ENCODE peak calls at places on chromosomes 12 and 14, in four cellular contexts. L is B cell, D is OCI-LY7, G is fibroblast of pulmonary artery. X is an unnamed sample.

GRCh38 chr12:113271853-113272561 is 50.7 kb downstream of the TPCN1 start:
- DNase-seq in G (peak), L (no peak), D (no peak), X (peak)

GRCh38 chr14:20350860-20351259 is 7.4 kb downstream of the PARP2 start:
- DNase-seq in G (peak), L (no peak), D (no peak), X (no peak)

GRCh38 chr14:33938131-33938949 is 12.5 kb downstream of the EGLN3 start:
- DNase-seq in G (peak), L (no peak), D (no peak), X (peak)

GRCh38 chr12:124856132-124856841 is 7.4 kb downstream of the SCARB1 start:
- DNase-seq in G (no peak), D (peak), L (peak), X (no peak)

GRCh38 chr14:87888136-87888999 is 104.6 kb downstream of the GALC start:
- DNase-seq in L (no peak), G (peak), D (peak), X (peak)

GRCh38 chr12:69468237-69469026 is 1.8 kb upstream of the FRS2 start:
- DNase-seq in L (no peak), D (peak), G (no peak), X (no peak)

GRCh38 chr14:68174446-68174845 is 354.9 kb downstream of the RAD51B start:
- DNase-seq in L (no peak), D (no peak), G (no peak), X (no peak)

GRCh38 chr12:68976304-68976915 is 43.4 kb upstream of the CPM start:
- DNase-seq in D (no peak), L (no peak), G (no peak), X (no peak)

GRCh38 chr12:53044052-53044581 is 5.7 kb upstream of the TNS2 start:
- DNase-seq in L (no peak), G (no peak), D (no peak), X (no peak)

GRCh38 chr12:15662303-15662980 is 126.7 kb downstream of the EPS8 start:
- DNase-seq in D (no peak), G (peak), L (no peak), X (peak)

GRCh38 chr14:36339817-36340216 is 19.4 kb upstream of the MBIP start:
- DNase-seq in D (no peak), G (no peak), L (no peak), X (no peak)

GRCh38 chr14:51462706-51463105 is 189.0 kb upstream of the FRMD6 start:
- DNase-seq in G (no peak), L (no peak), D (no peak), X (no peak)

GRCh38 chr12:95215925-95216324 is 1.3 kb downstream of the FGD6 start:
- DNase-seq in D (peak), G (peak), L (no peak), X (peak)

GRCh38 chr14:92676448-92677086 is 71.9 kb downstream of the LGMN start:
- DNase-seq in D (no peak), L (no peak), G (no peak), X (no peak)

GRCh38 chr12:124752437-124753229 is 111.0 kb downstream of the SCARB1 start:
- DNase-seq in L (no peak), D (no peak), G (peak), X (peak)

GRCh38 chr14:59398841-59399240 is 66.3 kb downstream of the GPR135 start:
- DNase-seq in L (no peak), D (no peak), G (peak), X (no peak)

GRCh38 chr14:85233756-85234545 is 296.0 kb upstream of the FLRT2 start:
- DNase-seq in L (no peak), D (no peak), G (peak), X (peak)

GRCh38 chr14:91693342-91693741 is 38.5 kb downstream of the CATSPERB start:
- DNase-seq in G (peak), L (no peak), D (no peak), X (peak)

GRCh38 chr14:68815288-68816182 is 22.7 kb upstream of the ZFP36L1 start:
- DNase-seq in G (no peak), D (peak), L (no peak), X (no peak)

GRCh38 chr12:32708926-32709325 is 29.8 kb downstream of the DNM1L start:
- DNase-seq in D (no peak), L (no peak), G (no peak), X (no peak)

GRCh38 chr12:30046376-30046775 is 262.6 kb upstream of the TMTC1 start:
- DNase-seq in G (no peak), L (no peak), D (no peak), X (no peak)

GRCh38 chr12:65121956-65122469 is 908 bp upstream of the WIF1 start:
- DNase-seq in G (no peak), L (no peak), D (no peak), X (no peak)

GRCh38 chr12:72330291-72330690 is 58.1 kb downstream of the TRHDE start:
- DNase-seq in G (no peak), D (no peak), L (no peak), X (no peak)

GRCh38 chr12:12048714-12049113 is 22.0 kb upstream of the BCL2L14 start:
- DNase-seq in D (no peak), G (no peak), L (no peak), X (no peak)

GRCh38 chr12:90695415-90695814 is 259.6 kb downstream of the CCER1 start:
- DNase-seq in D (no peak), L (no peak), G (peak), X (no peak)

DNA sequence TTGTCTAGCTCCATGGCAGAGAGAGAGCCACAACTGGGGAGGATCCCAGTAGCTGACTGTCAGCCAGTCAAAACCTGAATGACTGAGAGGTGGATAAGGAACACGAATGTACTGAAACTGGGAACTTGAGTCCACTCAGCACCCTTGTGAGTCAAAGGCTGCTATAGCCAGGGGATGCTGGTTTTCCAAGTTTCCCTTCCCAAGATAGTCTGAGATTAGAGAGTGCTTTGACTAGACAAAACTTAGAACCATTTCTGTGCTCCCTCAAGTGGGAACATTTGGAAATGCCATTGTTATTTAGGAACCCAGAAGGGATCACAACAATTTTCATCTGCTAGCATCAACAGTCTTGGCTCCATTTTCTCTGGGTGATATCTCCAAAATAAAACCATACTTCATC is 4.0 kb downstream of the PRKAG1 start:
- DNase-seq in D (no peak), G (peak), L (no peak), X (peak)
- TF ChIP-seq CTCF in D (no peak), G (peak), L (no peak), X (no peak)

GRCh38 chr12:98646165-98646764 is 1.2 kb downstream of the APAF1 start:
- DNase-seq in L (no peak), G (peak), D (peak), X (peak)
- TF ChIP-seq CTCF in L (no peak), G (no peak), D (peak), X (no peak)

GRCh38 chr14:54509546-54510501 is at the start of gene CGRRF1:
- DNase-seq in L (peak), D (peak), G (peak), X (peak)
- TF ChIP-seq CTCF in L (peak), D (peak), G (no peak), X (peak)

DNA sequence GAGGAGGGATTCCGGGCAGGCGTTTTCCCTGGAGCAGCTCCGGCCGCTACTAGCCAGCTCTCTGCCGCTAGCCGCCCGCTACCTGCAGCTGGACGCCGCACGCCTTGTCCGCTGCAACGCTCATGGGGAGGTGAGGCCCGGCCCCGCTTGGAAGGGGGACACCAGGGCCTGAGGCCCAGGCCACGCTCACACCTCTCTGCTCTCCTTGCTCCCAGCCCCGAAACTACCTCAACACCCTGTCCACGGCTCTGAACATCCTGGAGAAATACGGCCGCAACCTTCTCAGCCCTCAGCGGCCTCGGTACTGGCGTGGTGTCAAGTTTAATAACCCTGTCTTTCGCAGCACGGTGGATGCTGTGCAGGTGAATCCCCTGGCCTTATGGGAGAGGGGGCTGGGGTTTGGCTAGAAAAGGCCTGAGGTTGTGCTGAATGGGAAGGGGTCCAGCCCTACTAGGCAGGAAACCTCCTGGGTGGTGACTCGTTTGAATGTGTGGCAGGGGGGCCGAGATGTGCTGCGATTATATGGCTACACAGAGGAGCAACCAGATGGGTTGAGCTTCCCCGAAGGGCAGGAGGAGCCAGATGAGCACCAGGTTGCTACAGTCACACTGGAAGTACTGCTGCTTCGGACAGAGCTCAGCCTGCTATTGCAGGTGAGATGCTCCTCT is 597 bp downstream of the RNF31 start:
- DNase-seq in D (no peak), G (no peak), L (no peak), X (no peak)
- TF ChIP-seq CTCF in D (no peak), G (no peak), L (no peak), X (no peak)

DNA sequence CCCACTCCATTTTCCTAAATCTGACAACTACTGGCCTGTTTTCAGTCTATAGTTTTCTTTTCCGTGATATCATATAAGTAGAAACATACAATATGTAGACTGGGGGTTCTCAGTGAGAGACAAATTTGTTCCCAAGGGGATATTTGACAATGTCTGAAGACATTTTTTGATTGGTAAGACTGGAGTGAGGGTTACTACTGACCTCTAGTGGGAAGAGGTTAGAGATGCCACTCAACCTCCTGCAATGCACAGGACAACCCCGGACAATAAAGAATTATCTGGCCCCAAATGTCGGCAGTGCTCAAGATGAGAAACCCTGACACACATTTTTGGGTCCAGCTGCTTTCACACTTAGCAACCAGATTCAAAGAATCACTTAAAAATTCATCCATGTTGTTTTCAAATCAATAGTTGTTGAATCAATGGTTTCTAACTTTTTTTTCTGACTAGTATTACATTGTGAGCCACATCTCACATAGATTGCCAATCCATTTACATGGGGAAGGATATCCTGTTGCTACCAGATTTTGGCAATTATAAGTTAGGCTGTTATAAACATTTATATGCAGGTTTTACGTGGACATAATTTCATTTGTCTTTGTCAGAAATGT is 307.1 kb downstream of the RPL10L start:
- DNase-seq in G (peak), D (peak), L (no peak), X (peak)
- TF ChIP-seq CTCF in G (peak), D (peak), L (no peak), X (peak)

DNA sequence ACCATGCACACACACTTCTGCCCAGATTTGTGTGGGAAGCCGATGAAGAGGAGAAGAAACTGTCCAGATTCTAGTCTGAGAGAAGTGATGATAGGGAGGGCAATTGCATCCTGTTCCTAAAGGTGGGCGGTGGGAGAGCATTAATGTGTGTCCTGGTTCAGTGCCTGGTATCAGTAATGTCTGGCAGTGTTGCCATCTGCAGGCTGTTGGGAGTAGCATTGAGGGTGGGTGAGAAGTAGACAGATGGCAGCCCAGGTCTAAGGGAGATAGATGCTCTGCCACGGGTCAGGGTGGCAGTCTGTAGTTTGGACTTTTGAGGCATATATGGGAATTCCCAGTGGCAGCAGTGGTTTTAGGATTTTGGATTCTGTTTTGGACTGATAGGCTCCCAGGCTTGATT is 156.4 kb downstream of the ETNK1 start:
- DNase-seq in G (no peak), D (no peak), L (no peak), X (no peak)
- TF ChIP-seq CTCF in G (no peak), D (no peak), L (no peak), X (no peak)

DNA sequence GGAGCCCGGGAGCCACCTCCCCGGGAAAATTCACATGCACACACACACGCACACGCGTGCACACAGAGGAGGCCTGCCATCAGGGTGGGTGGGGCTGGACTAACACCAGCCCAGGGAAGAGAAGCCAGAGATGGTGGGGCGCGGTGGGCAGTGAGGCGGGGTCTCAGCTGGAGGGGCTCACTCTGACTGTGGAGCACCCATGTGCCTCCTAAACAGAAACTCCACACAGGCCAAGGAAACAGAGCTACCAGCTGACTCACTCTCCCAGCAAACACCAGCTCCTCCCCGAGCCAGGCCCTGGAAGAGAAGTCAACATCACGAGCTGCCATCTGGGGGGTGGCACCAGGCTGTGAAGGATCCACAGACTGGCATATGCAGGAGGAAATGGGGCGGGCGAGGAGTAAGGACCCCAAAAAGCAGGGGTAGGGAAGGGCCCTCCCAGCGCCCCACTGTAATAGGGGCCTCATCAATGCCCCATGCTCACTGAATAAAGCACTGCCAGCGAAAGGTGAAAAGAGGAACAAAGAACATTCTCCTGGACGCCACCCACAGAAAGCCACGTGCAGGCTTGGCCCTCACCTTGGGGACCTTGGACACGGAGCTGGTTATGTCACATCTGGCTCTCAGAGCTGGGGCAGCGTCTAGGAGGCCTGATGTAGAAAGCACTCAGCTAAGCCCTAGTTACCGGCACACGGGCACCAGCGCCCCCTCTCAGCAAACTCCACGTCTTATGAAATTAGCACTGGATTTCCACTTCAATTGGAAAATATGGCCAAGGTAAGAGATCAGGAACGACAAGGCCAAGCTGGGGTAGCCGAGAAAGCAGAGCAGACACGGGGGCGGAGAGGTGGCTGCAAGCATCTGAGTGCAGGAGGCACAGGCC is 8.4 kb upstream of the INF2 start:
- DNase-seq in L (peak), D (peak), G (peak), X (peak)
- TF ChIP-seq CTCF in L (peak), D (peak), G (peak), X (peak)

DNA sequence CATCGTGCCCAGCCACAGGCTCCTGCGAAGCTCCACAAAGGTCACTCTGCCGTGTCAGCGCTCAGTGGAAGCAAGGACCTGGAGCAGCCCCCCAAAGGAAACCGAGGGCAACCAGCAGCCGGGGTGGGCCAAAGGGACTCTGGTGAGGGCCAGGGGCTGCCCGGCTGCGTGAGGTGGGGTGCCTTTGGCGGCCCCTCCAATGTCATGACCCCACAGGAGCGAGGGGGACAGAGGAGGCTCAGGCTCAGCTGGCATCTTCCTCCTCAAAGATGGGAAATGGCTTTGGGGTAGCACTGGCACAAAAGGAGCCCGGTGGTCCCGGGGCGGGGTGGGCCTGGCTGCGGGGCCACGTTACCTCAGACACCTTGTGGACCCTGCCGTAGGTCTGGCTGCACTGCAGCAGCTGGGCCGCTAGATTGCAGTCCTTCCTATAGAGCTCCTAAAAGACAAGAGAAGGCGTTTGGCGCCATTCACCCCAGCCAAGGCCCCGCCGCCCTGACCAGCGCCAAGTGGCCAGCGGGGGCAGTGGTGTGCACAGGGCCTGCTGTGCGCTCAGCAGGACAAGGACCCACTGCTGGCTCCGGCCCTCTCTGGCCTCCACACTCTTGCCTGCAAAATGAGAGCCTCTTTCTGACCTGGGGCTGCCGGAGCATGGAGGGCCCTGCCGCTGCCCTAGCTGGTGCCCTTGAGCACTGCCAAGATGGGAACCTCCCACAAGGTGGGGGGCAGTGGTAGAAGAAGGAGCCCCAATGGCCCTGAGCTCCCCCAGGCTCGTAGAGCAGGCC is 46.9 kb downstream of the BEGAIN start:
- DNase-seq in G (no peak), L (no peak), D (no peak), X (no peak)
- TF ChIP-seq CTCF in G (peak), L (no peak), D (peak), X (peak)

X was measured in MCF 10A.